ENCODE peak calls at places on chromosomes 6 and 20, in ten cellular contexts. J is keratinocyte; U is CD8-positive, alpha-beta T cell; F is stomach; L is heart right ventricle; E is HepG2; Y is uterus; V is prostate gland; I is IMR-90; S is tibial nerve. B is an unnamed sample. For H3K9me3, the result is how much of the 10 kb centered on the place peaks cover.

GRCh38 chr6:11744753-11745152 is 33.9 kb downstream of the ADTRP start:
- DNase-seq in J (no peak), U (no peak), F (peak), L (no peak), E (no peak), Y (peak), V (no peak), I (peak), S (peak), B (no peak)

GRCh38 chr6:160285541-160286105 is 27.0 kb upstream of the SLC22A2 start:
- DNase-seq in J (no peak), U (no peak), F (no peak), L (no peak), E (no peak), Y (no peak), V (no peak), I (no peak), S (no peak), B (no peak)

GRCh38 chr6:83872386-83873118 is 13.1 kb downstream of the CYB5R4 start:
- DNase-seq in J (no peak), U (no peak), F (no peak), L (no peak), E (no peak), Y (no peak), V (no peak), I (peak), S (no peak), B (no peak)

GRCh38 chr6:113763311-113763766 is 93.8 kb upstream of the MARCKS start:
- DNase-seq in J (peak), U (no peak), F (no peak), L (no peak), E (no peak), Y (no peak), V (no peak), I (peak), S (no peak), B (no peak)

GRCh38 chr6:33207569-33208088 is 671 bp upstream of the RING1 start:
- DNase-seq in J (no peak), U (no peak), F (peak), L (peak), E (no peak), Y (peak), V (no peak), I (peak), S (no peak), B (no peak)

GRCh38 chr20:47300071-47300470 is 56.4 kb downstream of the ZMYND8 start:
- DNase-seq in J (no peak), U (no peak), F (no peak), L (no peak), E (no peak), Y (no peak), V (no peak), I (peak), S (no peak), B (no peak)

GRCh38 chr6:122730775-122731386 is 48.6 kb upstream of the FABP7 start:
- DNase-seq in J (no peak), U (no peak), F (no peak), L (no peak), E (peak), Y (no peak), V (no peak), I (peak), S (no peak), B (peak)

GRCh38 chr6:148367418-148368024 is 24.9 kb downstream of the SASH1 start:
- DNase-seq in J (no peak), U (no peak), F (no peak), L (peak), E (no peak), Y (peak), V (peak), I (peak), S (peak), B (no peak)

GRCh38 chr6:35083507-35083906 is 57.6 kb downstream of the TCP11 start:
- DNase-seq in J (no peak), U (no peak), F (no peak), L (no peak), E (no peak), Y (no peak), V (no peak), I (no peak), S (no peak), B (no peak)

GRCh38 chr6:82364087-82365010 is 732 bp downstream of the TPBG start:
- DNase-seq in J (no peak), U (no peak), F (peak), L (peak), E (no peak), Y (peak), V (peak), I (peak), S (peak), B (no peak)

GRCh38 chr6:83514877-83515466 is 2.6 kb downstream of the PRSS35 start:
- DNase-seq in J (peak), U (no peak), F (no peak), L (no peak), E (peak), Y (peak), V (peak), I (peak), S (no peak), B (peak)

GRCh38 chr6:8047466-8048292 is 16.5 kb downstream of the BLOC1S5 start:
- DNase-seq in J (no peak), U (no peak), F (no peak), L (no peak), E (peak), Y (no peak), V (no peak), I (peak), S (no peak), B (peak)

GRCh38 chr20:37133952-37134351 is 38.2 kb upstream of the RBL1 start:
- DNase-seq in J (no peak), U (no peak), F (no peak), L (no peak), E (no peak), Y (no peak), V (no peak), I (no peak), S (no peak), B (no peak)

GRCh38 chr6:21263531-21264287 is 329.8 kb upstream of the SOX4 start:
- DNase-seq in J (peak), U (no peak), F (no peak), L (no peak), E (no peak), Y (no peak), V (peak), I (no peak), S (no peak), B (no peak)

GRCh38 chr20:38809942-38810341 is 4.4 kb downstream of the PPP1R16B start:
- DNase-seq in J (no peak), U (no peak), F (no peak), L (no peak), E (no peak), Y (no peak), V (no peak), I (no peak), S (no peak), B (no peak)

GRCh38 chr6:132017921-132018320 is 66.7 kb upstream of the CCN2 start:
- DNase-seq in J (no peak), U (no peak), F (no peak), L (no peak), E (no peak), Y (no peak), V (no peak), I (no peak), S (no peak), B (no peak)

GRCh38 chr20:40524071-40524470 is 165.0 kb downstream of the MAFB start:
- DNase-seq in J (no peak), U (no peak), F (no peak), L (no peak), E (no peak), Y (no peak), V (no peak), I (no peak), S (no peak), B (no peak)

GRCh38 chr6:83702077-83702476 is 6.8 kb downstream of the SNAP91 start:
- DNase-seq in J (no peak), U (no peak), F (no peak), L (no peak), E (no peak), Y (no peak), V (no peak), I (no peak), S (no peak), B (no peak)

GRCh38 chr6:151647871-151648639 is 154.2 kb downstream of the CCDC170 start:
- DNase-seq in J (no peak), U (no peak), F (no peak), L (no peak), E (peak), Y (no peak), V (no peak), I (no peak), S (no peak), B (no peak)

GRCh38 chr6:71642793-71643192 is 243.6 kb upstream of the RIMS1 start:
- DNase-seq in J (no peak), U (no peak), F (no peak), L (no peak), E (no peak), Y (no peak), V (no peak), I (no peak), S (no peak), B (no peak)

GRCh38 chr6:71649893-71650292 is 236.5 kb upstream of the RIMS1 start:
- DNase-seq in J (no peak), U (no peak), F (no peak), L (no peak), E (no peak), Y (no peak), V (no peak), I (no peak), S (no peak), B (no peak)

GRCh38 chr6:71642120-71642519 is 244.2 kb upstream of the RIMS1 start:
- DNase-seq in J (no peak), U (no peak), F (no peak), L (no peak), E (no peak), Y (no peak), V (no peak), I (no peak), S (no peak), B (no peak)

DNA sequence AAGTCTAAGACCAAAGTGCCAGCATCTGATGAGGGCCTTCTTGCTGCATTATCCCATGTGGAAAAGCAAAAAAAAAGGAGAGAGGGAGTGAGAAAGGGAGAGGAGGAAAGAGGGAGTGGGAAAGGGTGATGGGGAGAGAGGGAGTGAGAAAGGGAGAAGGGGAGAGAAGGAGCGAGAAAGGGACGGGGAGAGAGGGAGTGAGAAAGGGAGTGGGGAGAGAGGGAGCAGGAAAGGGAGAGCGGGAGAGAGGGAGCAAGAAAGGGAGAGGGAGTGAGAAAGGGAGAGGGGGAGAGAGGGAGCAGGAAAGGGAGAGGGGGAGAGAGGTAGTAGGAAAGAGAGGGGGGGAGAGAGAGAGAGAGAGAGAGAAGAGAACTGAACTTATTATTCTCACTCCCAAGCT is 241.1 kb upstream of the RIMS1 start:
- DNase-seq in J (no peak), U (no peak), F (no peak), L (no peak), E (no peak), Y (no peak), V (no peak), I (no peak), S (no peak), B (no peak)
- H3K9me3 ChIP-seq in J (under half), U (under half), F (under half), L (under half), E (under half), Y (under half), V (under half), I (under half), S (under half), B (under half)

GRCh38 chr6:89375902-89376301 is 23.4 kb upstream of the UBE2J1 start:
- DNase-seq in J (no peak), U (no peak), F (no peak), L (no peak), E (no peak), Y (no peak), V (no peak), I (no peak), S (no peak), B (no peak)
- H3K4me3 ChIP-seq in J (no peak), U (no peak), F (no peak), L (no peak), E (no peak), Y (no peak), V (no peak), I (no peak), S (no peak), B (no peak)

GRCh38 chr6:108714774-108715414 is 133.3 kb upstream of the ARMC2 start:
- DNase-seq in J (no peak), U (no peak), F (no peak), L (no peak), E (peak), Y (no peak), V (no peak), I (peak), S (no peak), B (no peak)
- TF ChIP-seq CTCF in J (no peak), U (no peak), F (no peak), L (no peak), E (peak), Y (no peak), V (no peak), I (peak), S (no peak), B (no peak)

DNA sequence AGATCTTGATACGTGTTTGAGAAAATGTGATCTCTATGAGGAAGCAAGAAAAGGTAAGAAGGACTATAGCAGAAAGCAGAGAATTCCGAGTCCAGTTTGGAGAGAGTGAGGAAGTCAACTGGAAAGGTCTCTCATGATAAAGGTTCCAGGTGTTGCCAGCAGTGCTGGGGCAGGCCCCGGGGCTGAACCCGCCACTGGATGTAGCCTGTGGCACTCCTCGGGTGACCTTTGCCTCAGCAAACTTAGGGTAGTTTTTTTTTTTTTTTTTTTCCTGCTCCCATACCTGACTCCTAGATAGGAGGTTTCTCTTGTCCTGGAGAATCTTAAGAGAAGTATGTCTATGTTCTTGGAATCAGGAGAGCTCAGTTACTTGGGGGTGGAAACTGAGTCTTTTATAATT is 62.9 kb downstream of the FAM120B start:
- DNase-seq in J (no peak), U (no peak), F (no peak), L (no peak), E (peak), Y (no peak), V (no peak), I (no peak), S (no peak), B (no peak)
- H3K9me3 ChIP-seq in J (under half), U (under half), F (under half), L (under half), E (under half), Y (under half), V (under half), I (under half), S (under half), B (under half)

DNA sequence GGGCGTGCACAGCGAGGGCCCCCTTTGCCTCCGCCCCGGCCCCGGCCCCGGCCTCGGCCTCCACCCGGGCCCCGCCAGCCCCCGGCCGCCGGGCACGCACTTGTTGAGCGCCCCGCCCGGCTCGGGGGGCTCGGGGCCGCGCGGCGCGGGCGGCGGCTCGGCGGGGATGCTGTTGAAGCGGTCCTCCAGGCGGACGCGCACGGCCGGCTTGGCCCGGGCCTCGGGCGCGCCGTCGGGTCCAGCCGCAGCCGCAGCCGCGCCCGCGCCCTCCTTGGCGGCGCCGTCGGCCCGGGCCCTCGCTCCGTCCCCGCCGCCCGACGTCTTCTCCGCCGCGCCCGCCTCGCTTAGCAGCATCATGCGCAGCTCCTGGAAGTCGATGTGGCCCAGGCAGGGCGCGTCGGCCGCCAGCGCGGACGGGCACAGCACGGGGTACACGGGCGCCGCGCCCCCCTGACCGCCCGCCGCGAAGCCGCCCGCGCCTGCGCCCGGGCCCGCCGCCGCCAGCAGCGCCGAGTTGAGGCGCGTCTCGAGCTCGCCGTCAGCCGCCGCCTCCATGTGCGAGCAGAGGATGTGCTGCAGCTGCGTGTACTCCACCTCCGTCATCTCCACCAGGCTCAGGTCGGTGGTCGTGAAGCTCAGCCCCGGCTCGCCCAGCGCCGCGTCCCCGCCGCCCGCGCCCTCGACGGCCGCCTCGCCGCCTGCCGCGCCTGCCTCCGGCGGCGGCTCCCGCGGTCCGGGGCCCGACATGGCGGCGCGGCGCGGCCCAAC is 514 bp downstream of the TCFL5 start:
- DNase-seq in J (no peak), U (peak), F (no peak), L (no peak), E (no peak), Y (no peak), V (no peak), I (no peak), S (no peak), B (no peak)
- H3K4me3 ChIP-seq in J (peak), U (peak), F (peak), L (peak), E (peak), Y (peak), V (peak), I (peak), S (peak), B (peak)

DNA sequence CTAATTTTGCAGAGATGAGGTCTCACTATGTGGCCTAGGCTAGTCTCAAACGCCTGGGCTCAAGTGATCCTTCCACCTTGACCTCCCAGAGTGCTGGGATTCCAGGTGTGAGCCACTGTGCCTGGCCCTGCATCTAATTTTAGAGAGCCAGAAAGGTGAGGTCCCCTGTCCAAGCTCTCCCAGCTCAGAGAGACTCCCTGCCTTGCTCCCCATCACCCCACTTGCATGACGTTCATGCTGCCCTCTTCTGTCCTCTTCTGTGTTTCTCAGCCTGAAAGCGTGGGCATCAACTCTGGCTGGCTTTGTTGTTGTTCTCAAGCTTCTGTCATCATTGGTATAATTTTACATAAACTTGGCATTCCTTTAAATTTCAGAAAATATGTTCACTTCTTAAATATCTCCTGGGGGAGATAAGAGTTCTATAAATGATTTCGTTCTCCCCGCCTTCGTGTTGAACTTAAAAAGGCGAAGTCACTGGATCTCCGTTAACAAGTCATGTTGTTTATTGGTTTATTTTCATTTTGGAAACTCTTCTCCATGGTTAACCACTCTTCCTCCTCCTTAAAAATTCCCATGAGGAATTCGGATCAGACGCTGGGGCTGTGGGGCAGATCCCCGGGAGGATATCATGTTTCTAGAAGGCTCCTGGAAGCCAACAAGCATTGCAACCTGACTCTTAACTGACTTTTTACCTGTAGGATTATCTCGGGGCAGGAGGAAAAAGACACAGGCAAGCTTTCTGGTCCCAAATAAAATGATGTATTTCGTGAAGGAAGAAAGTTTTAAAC is 13.2 kb upstream of the PARD6B start:
- DNase-seq in J (no peak), U (no peak), F (no peak), L (no peak), E (no peak), Y (no peak), V (no peak), I (no peak), S (no peak), B (no peak)
- TF ChIP-seq CTCF in J (no peak), U (no peak), F (no peak), L (no peak), E (peak), Y (peak), V (no peak), I (peak), S (peak), B (no peak)